ENCODE peak calls at places on chromosomes 13 and 19, in four cellular contexts. One of them, this sample, is unnamed.

GRCh38 chr19:29075149-29075548 is 137.8 kb downstream of the UQCRFS1 start:
- DNase-seq in neuronal stem cell: no peak
- DNase-seq in H9: no peak
- DNase-seq in H1: no peak
- DNase-seq in this sample: no peak

GRCh38 chr13:75876371-75877050 is 240.4 kb downstream of the LMO7 start:
- DNase-seq in H9: peak
- DNase-seq in neuronal stem cell: peak
- DNase-seq in H1: peak
- DNase-seq in this sample: peak

GRCh38 chr19:42596391-42597071 is 1.8 kb upstream of the CEACAM8 start:
- DNase-seq in neuronal stem cell: peak
- DNase-seq in H1: no peak
- DNase-seq in H9: peak
- DNase-seq in this sample: no peak

GRCh38 chr13:40399756-40400155 is 266.7 kb downstream of the FOXO1 start:
- DNase-seq in neuronal stem cell: no peak
- DNase-seq in H9: no peak
- DNase-seq in H1: no peak
- DNase-seq in this sample: no peak

GRCh38 chr19:28170066-28170465 is 1042.9 kb downstream of the UQCRFS1 start:
- DNase-seq in H9: no peak
- DNase-seq in neuronal stem cell: no peak
- DNase-seq in H1: no peak
- DNase-seq in this sample: no peak

GRCh38 chr13:67943116-67943515 is 713.0 kb upstream of the PCDH9 start:
- DNase-seq in H9: no peak
- DNase-seq in neuronal stem cell: no peak
- DNase-seq in H1: no peak
- DNase-seq in this sample: no peak

GRCh38 chr13:96299235-96299634 is 209.3 kb downstream of the HS6ST3 start:
- DNase-seq in neuronal stem cell: no peak
- DNase-seq in H9: no peak
- DNase-seq in H1: no peak
- DNase-seq in this sample: no peak

GRCh38 chr13:49993666-49994065 is 3.2 kb upstream of the TRIM13 start:
- DNase-seq in H9: no peak
- DNase-seq in H1: no peak
- DNase-seq in neuronal stem cell: no peak
- DNase-seq in this sample: no peak

GRCh38 chr13:99384468-99384867 is 77.3 kb upstream of the GPR183 start:
- DNase-seq in neuronal stem cell: no peak
- DNase-seq in H1: no peak
- DNase-seq in H9: peak
- DNase-seq in this sample: no peak

GRCh38 chr19:4849019-4849418 is 17.5 kb upstream of the TICAM1 start:
- DNase-seq in H1: no peak
- DNase-seq in neuronal stem cell: no peak
- DNase-seq in H9: no peak
- DNase-seq in this sample: no peak

GRCh38 chr13:48255090-48255489 is 22.1 kb downstream of the ITM2B start:
- DNase-seq in neuronal stem cell: no peak
- DNase-seq in H9: no peak
- DNase-seq in H1: no peak
- DNase-seq in this sample: no peak

GRCh38 chr13:25821761-25822160 is 230.1 kb downstream of the SHISA2 start:
- DNase-seq in H9: no peak
- DNase-seq in neuronal stem cell: no peak
- DNase-seq in H1: no peak
- DNase-seq in this sample: no peak

GRCh38 chr19:48630289-48631036 is 6.7 kb downstream of the DBP start:
- DNase-seq in H9: peak
- DNase-seq in neuronal stem cell: no peak
- DNase-seq in H1: no peak
- DNase-seq in this sample: peak

GRCh38 chr19:39352549-39353285 is 10.5 kb downstream of the SAMD4B start:
- DNase-seq in neuronal stem cell: no peak
- DNase-seq in H9: no peak
- DNase-seq in H1: no peak
- DNase-seq in this sample: no peak

GRCh38 chr19:33819875-33820781 is 23.5 kb downstream of the KCTD15 start:
- DNase-seq in H9: peak
- DNase-seq in neuronal stem cell: peak
- DNase-seq in H1: no peak
- DNase-seq in this sample: peak

GRCh38 chr13:88617176-88617575 is 946.0 kb downstream of the SLITRK5 start:
- DNase-seq in H9: no peak
- DNase-seq in neuronal stem cell: no peak
- DNase-seq in H1: no peak
- DNase-seq in this sample: peak

GRCh38 chr13:79830426-79830825 is 349.5 kb downstream of the NDFIP2 start:
- DNase-seq in H1: no peak
- DNase-seq in neuronal stem cell: no peak
- DNase-seq in H9: no peak
- DNase-seq in this sample: no peak

GRCh38 chr13:79237981-79238380 is 168.1 kb downstream of the RBM26 start:
- DNase-seq in neuronal stem cell: no peak
- DNase-seq in H9: no peak
- DNase-seq in H1: no peak
- DNase-seq in this sample: no peak

GRCh38 chr19:7617172-7617571 is 12.2 kb downstream of the XAB2 start:
- DNase-seq in H1: no peak
- DNase-seq in neuronal stem cell: no peak
- DNase-seq in H9: no peak
- DNase-seq in this sample: no peak

GRCh38 chr13:23642110-23642509 is 71.9 kb downstream of the TNFRSF19 start:
- DNase-seq in neuronal stem cell: no peak
- DNase-seq in H9: no peak
- DNase-seq in H1: no peak
- DNase-seq in this sample: no peak

GRCh38 chr13:50981686-50982085 is 72.1 kb downstream of the RNASEH2B start:
- DNase-seq in H1: no peak
- DNase-seq in H9: no peak
- DNase-seq in neuronal stem cell: no peak
- DNase-seq in this sample: no peak

GRCh38 chr19:33988601-33989000 is 183.7 kb upstream of the LSM14A start:
- DNase-seq in H1: no peak
- DNase-seq in H9: no peak
- DNase-seq in neuronal stem cell: no peak
- DNase-seq in this sample: no peak

GRCh38 chr19:10820173-10820572 is 15.8 kb downstream of the TMED1 start:
- DNase-seq in neuronal stem cell: no peak
- DNase-seq in H1: no peak
- DNase-seq in H9: no peak
- DNase-seq in this sample: no peak

GRCh38 chr13:58478858-58479257 is 847.3 kb downstream of the PCDH17 start:
- DNase-seq in neuronal stem cell: no peak
- DNase-seq in H1: no peak
- DNase-seq in H9: no peak
- DNase-seq in this sample: no peak

GRCh38 chr19:30927705-30928104 is 421.5 kb downstream of the TSHZ3 start:
- DNase-seq in neuronal stem cell: no peak
- DNase-seq in H9: no peak
- DNase-seq in H1: no peak
- DNase-seq in this sample: no peak

GRCh38 chr13:30863796-30864195 is 42.3 kb upstream of the MEDAG start:
- DNase-seq in H1: no peak
- DNase-seq in H9: peak
- DNase-seq in neuronal stem cell: no peak
- DNase-seq in this sample: no peak

GRCh38 chr13:72842991-72843390 is 61.1 kb downstream of the PIBF1 start:
- DNase-seq in H1: no peak
- DNase-seq in neuronal stem cell: no peak
- DNase-seq in H9: no peak
- DNase-seq in this sample: no peak

GRCh38 chr13:31264146-31264545 is 64.4 kb downstream of the B3GLCT start:
- DNase-seq in H9: no peak
- DNase-seq in H1: no peak
- DNase-seq in neuronal stem cell: no peak
- DNase-seq in this sample: no peak

GRCh38 chr13:50732712-50733111 is 110.8 kb downstream of the DLEU7 start:
- DNase-seq in H9: no peak
- DNase-seq in neuronal stem cell: no peak
- DNase-seq in H1: no peak
- DNase-seq in this sample: peak

GRCh38 chr19:40561947-40562346 is 14.7 kb upstream of the SHKBP1 start:
- DNase-seq in H9: no peak
- DNase-seq in H1: no peak
- DNase-seq in neuronal stem cell: no peak
- DNase-seq in this sample: no peak

GRCh38 chr13:45178349-45179142 is 22.3 kb downstream of the KCTD4 start:
- DNase-seq in H9: no peak
- DNase-seq in neuronal stem cell: no peak
- DNase-seq in H1: no peak
- DNase-seq in this sample: peak

GRCh38 chr13:104571161-104571889 is 1505.1 kb upstream of the SLC10A2 start:
- DNase-seq in H1: peak
- DNase-seq in H9: peak
- DNase-seq in neuronal stem cell: peak
- DNase-seq in this sample: peak

DNA sequence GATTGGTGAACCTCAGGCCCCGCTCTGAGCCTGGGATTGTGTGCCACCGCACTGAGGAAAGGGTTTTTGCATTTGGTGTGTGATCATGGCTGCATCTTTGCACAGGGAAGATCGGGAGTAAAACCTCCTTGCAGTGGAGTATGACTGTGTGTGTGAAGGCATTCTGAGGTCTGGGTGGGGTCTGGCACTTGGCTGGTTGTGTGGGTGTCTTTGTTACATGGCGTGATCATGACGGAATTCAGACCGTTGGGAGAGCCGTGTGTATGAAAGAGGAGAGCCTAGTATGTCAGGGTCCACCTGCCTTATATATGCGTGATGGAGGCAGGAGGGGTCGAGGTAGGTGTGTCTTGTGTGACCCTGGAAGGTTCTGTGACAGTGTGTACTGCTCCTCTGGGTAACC is 740 bp upstream of the BEST2 start:
- DNase-seq in neuronal stem cell: no peak
- DNase-seq in H1: no peak
- DNase-seq in H9: no peak
- DNase-seq in this sample: no peak
- H3K23ac ChIP-seq in neuronal stem cell: no peak
- H3K23ac ChIP-seq in H1: no peak
- H3K23ac ChIP-seq in H9: no peak
- H3K23ac ChIP-seq in this sample: no peak

GRCh38 chr19:12937243-12938053 is 961 bp upstream of the CALR start:
- DNase-seq in neuronal stem cell: no peak
- DNase-seq in H9: peak
- DNase-seq in H1: no peak
- DNase-seq in this sample: peak
- H2BK15ac ChIP-seq in neuronal stem cell: peak
- H2BK15ac ChIP-seq in H9: no peak
- H2BK15ac ChIP-seq in H1: peak
- H2BK15ac ChIP-seq in this sample: peak

GRCh38 chr13:93614776-93615175 is 388.2 kb downstream of the GPC6 start:
- DNase-seq in H9: no peak
- DNase-seq in H1: no peak
- DNase-seq in neuronal stem cell: no peak
- DNase-seq in this sample: no peak
- H2BK12ac ChIP-seq in H9: no peak
- H2BK12ac ChIP-seq in H1: no peak
- H2BK12ac ChIP-seq in neuronal stem cell: no peak
- H2BK12ac ChIP-seq in this sample: no peak

DNA sequence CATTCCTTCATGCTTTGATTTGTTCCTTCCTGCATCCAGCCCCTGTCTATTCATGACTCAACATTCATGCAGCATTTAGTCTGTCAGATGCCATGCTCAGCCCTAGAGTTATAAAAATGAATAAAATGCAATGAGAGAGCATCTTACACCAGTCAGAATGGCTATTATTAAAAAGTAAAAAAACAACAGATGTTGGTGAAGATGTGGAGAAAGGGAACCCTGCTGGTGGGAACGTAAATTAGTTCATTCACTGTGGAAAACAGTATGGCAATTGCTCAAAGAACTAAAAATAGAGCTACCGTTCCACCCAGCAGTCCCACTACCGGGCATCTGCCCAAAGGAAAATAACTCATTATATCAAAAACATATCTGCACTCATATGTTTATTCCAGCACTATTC is 70.0 kb upstream of the GTF3A start:
- DNase-seq in H1: no peak
- DNase-seq in neuronal stem cell: no peak
- DNase-seq in H9: no peak
- DNase-seq in this sample: peak
- H3K23ac ChIP-seq in H1: no peak
- H3K23ac ChIP-seq in neuronal stem cell: no peak
- H3K23ac ChIP-seq in H9: no peak
- H3K23ac ChIP-seq in this sample: no peak

DNA sequence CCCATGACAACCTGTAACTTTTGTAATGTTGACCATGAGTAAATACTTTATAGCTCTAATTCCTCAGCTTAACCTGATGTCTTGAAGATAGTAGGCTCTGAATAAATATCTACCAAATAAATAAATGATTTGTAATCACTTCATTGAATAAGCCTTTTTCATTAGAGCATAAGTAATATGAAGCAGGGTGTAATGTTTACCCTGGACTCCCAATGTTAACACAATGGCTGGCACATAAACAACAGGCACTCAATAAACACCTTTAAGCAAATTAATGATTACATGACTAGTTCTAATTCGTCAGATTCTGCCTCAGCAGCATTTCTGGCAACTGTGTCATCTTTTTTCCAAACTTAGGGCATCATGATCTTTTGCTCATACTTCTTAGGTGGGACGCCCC is 396.3 kb downstream of the LIG4 start:
- DNase-seq in neuronal stem cell: no peak
- DNase-seq in H9: no peak
- DNase-seq in H1: no peak
- DNase-seq in this sample: no peak
- H2BK15ac ChIP-seq in neuronal stem cell: no peak
- H2BK15ac ChIP-seq in H9: no peak
- H2BK15ac ChIP-seq in H1: no peak
- H2BK15ac ChIP-seq in this sample: no peak